ENCODE peak calls at places on chromosomes 13 and 19, in four cellular contexts. I is foreskin keratinocyte, V is HepG2, Q is NCI-H1092 treated with DMSO at 0.1 percent for 48 hours. G is an unnamed sample.

GRCh38 chr19:23420824-23421223 is 25.6 kb upstream of the ZNF91 start:
- DNase-seq in Q (no peak), I (no peak), V (no peak), G (no peak)

GRCh38 chr13:46640843-46641242 is 87.9 kb downstream of the LRCH1 start:
- DNase-seq in V (no peak), Q (no peak), I (peak), G (no peak)

GRCh38 chr19:48554385-48555091 is 2.6 kb downstream of the SULT2B1 start:
- DNase-seq in I (no peak), V (peak), Q (no peak), G (no peak)

GRCh38 chr19:30719991-30720329 is 347.8 kb downstream of the ZNF536 start:
- DNase-seq in I (peak), Q (no peak), V (no peak), G (no peak)

GRCh38 chr19:10852098-10852800 is 4.0 kb downstream of the C19orf38 start:
- DNase-seq in V (peak), Q (no peak), I (peak), G (no peak)

GRCh38 chr19:45640849-45641273 is 1.7 kb upstream of the EML2 start:
- DNase-seq in I (no peak), Q (no peak), V (peak), G (peak)

GRCh38 chr19:11539495-11540365 is 1.1 kb downstream of the CNN1 start:
- DNase-seq in I (no peak), V (no peak), Q (no peak), G (peak)

GRCh38 chr19:45177817-45178261 is at the start of gene TRAPPC6A:
- DNase-seq in I (peak), Q (no peak), V (no peak), G (no peak)

GRCh38 chr13:73835138-73835721 is 299.0 kb downstream of the KLF12 start:
- DNase-seq in V (peak), I (peak), Q (peak), G (no peak)

GRCh38 chr19:43595605-43595998 is 332 bp downstream of the IRGQ start:
- DNase-seq in V (no peak), I (no peak), Q (peak), G (no peak)

GRCh38 chr13:95644611-95645052 is at the start of gene DZIP1:
- DNase-seq in V (peak), Q (peak), I (no peak), G (peak)

GRCh38 chr13:41308241-41308640 is 2.8 kb upstream of the NAA16 start:
- DNase-seq in V (no peak), Q (no peak), I (no peak), G (no peak)

GRCh38 chr19:31071157-31071855 is 277.9 kb downstream of the TSHZ3 start:
- DNase-seq in I (no peak), V (no peak), Q (no peak), G (no peak)

GRCh38 chr19:7927605-7928333 is 1.8 kb upstream of the CTXN1 start:
- DNase-seq in I (no peak), V (no peak), Q (no peak), G (peak)

GRCh38 chr13:90118467-90119071 is 1228.9 kb upstream of the MIR17HG start:
- DNase-seq in V (no peak), I (no peak), Q (no peak), G (no peak)

GRCh38 chr19:21110183-21110582 is 28.2 kb downstream of the ZNF714 start:
- DNase-seq in V (no peak), I (no peak), Q (no peak), G (no peak)

GRCh38 chr19:6103217-6103644 is 7.1 kb downstream of the RFX2 start:
- DNase-seq in I (peak), V (no peak), Q (no peak), G (peak)

GRCh38 chr13:109628251-109628699 is 158.1 kb downstream of the IRS2 start:
- DNase-seq in I (peak), V (no peak), Q (no peak), G (no peak)

GRCh38 chr13:27929868-27930267 is 10.1 kb downstream of the PDX1 start:
- DNase-seq in I (no peak), Q (no peak), V (no peak), G (no peak)

GRCh38 chr13:50170447-50171037 is 155.3 kb downstream of the KCNRG start:
- DNase-seq in V (no peak), Q (no peak), I (no peak), G (no peak)

GRCh38 chr19:6616011-6616410 is 25.1 kb upstream of the CD70 start:
- DNase-seq in I (peak), V (no peak), Q (no peak), G (no peak)

GRCh38 chr13:64643066-64643465 is 2587.1 kb downstream of the PCDH9 start:
- DNase-seq in V (no peak), Q (no peak), I (no peak), G (no peak)

GRCh38 chr19:33715462-33715861 is 81.2 kb upstream of the KCTD15 start:
- DNase-seq in Q (no peak), I (no peak), V (no peak), G (no peak)

GRCh38 chr13:25687622-25688225 is 315.9 kb downstream of the ATP8A2 start:
- DNase-seq in V (no peak), I (no peak), Q (peak), G (no peak)

GRCh38 chr13:44383945-44384344 is 10.3 kb downstream of the SERP2 start:
- DNase-seq in V (no peak), I (no peak), Q (no peak), G (no peak)

GRCh38 chr19:47369923-47370625 is 21.0 kb downstream of the DHX34 start:
- DNase-seq in V (no peak), I (no peak), Q (no peak), G (no peak)

GRCh38 chr13:68715651-68716050 is 1392.0 kb upstream of the ATXN8OS start:
- DNase-seq in V (no peak), I (no peak), Q (no peak), G (no peak)

GRCh38 chr13:104466016-104466415 is 1399.8 kb upstream of the SLC10A2 start:
- DNase-seq in Q (no peak), I (no peak), V (no peak), G (no peak)

GRCh38 chr13:46039421-46040036 is 13.0 kb downstream of the ZC3H13 start:
- DNase-seq in I (no peak), V (no peak), Q (no peak), G (no peak)

GRCh38 chr19:51292971-51293370 is 18.5 kb upstream of the IGLON5 start:
- DNase-seq in V (no peak), I (no peak), Q (no peak), G (no peak)

GRCh38 chr19:3801412-3802096 is 15.4 kb upstream of the MATK start:
- DNase-seq in V (no peak), Q (peak), I (no peak), G (no peak)

GRCh38 chr19:45496349-45496953 is 396 bp downstream of the RTN2 start:
- DNase-seq in V (no peak), Q (no peak), I (no peak), G (no peak)

GRCh38 chr13:97067342-97067895 is 73.1 kb upstream of the OXGR1 start:
- DNase-seq in I (no peak), V (no peak), Q (peak), G (no peak)

GRCh38 chr13:93778548-93778947 is 551.9 kb downstream of the GPC6 start:
- DNase-seq in I (no peak), Q (no peak), V (no peak), G (no peak)

GRCh38 chr19:35975608-35976214 is 19.3 kb upstream of the SDHAF1 start:
- DNase-seq in V (no peak), I (no peak), Q (no peak), G (no peak)

GRCh38 chr13:43815204-43815603 is 28.4 kb upstream of the ENOX1 start:
- DNase-seq in Q (no peak), V (no peak), I (peak), G (no peak)

G was measured in ureter.